ENCODE peak calls at places on chromosomes 7 and 10, in five cellular contexts. A is stomach, P is A549, G is suprapubic skin, M is Peyer's patch. J is an unnamed sample.

GRCh38 chr10:79137826-79138225 is 69.1 kb downstream of the ZMIZ1 start:
- DNase-seq in A (no peak), P (no peak), G (no peak), M (no peak), J (no peak)

GRCh38 chr10:8130973-8131911 is 76.8 kb downstream of the GATA3 start:
- DNase-seq in A (no peak), P (peak; percentile 17), G (no peak), M (no peak), J (no peak)

GRCh38 chr7:129689995-129690581 is 78.6 kb downstream of the NRF1 start:
- DNase-seq in A (no peak), P (no peak), G (no peak), M (no peak), J (no peak)

GRCh38 chr10:34978080-34978479 is 112.1 kb downstream of the CUL2 start:
- DNase-seq in A (no peak), P (no peak), G (no peak), M (peak; percentile 4), J (no peak)

GRCh38 chr10:133375357-133376115 is 2.4 kb upstream of the ECHS1 start:
- DNase-seq in A (no peak), P (no peak), G (no peak), M (no peak), J (no peak)

GRCh38 chr7:39838326-39838725 is 111.7 kb upstream of the CDK13 start:
- DNase-seq in A (no peak), P (no peak), G (no peak), M (no peak), J (no peak)

GRCh38 chr10:123266981-123267380 is 112.8 kb downstream of the BUB3 start:
- DNase-seq in A (no peak), P (no peak), G (no peak), M (no peak), J (no peak)

GRCh38 chr7:41915861-41916260 is 213.0 kb upstream of the INHBA start:
- DNase-seq in A (no peak), P (no peak), G (no peak), M (no peak), J (no peak)

GRCh38 chr10:61355211-61355610 is 98.0 kb downstream of the TMEM26 start:
- DNase-seq in A (no peak), P (no peak), G (no peak), M (no peak), J (no peak)

GRCh38 chr10:61354538-61354937 is 98.6 kb downstream of the TMEM26 start:
- DNase-seq in A (no peak), P (no peak), G (no peak), M (no peak), J (no peak)

GRCh38 chr10:61356342-61356741 is 96.8 kb downstream of the TMEM26 start:
- DNase-seq in A (no peak), P (no peak), G (no peak), M (no peak), J (no peak)

GRCh38 chr10:61357687-61358086 is 95.5 kb downstream of the TMEM26 start:
- DNase-seq in A (no peak), P (no peak), G (no peak), M (no peak), J (no peak)

DNA sequence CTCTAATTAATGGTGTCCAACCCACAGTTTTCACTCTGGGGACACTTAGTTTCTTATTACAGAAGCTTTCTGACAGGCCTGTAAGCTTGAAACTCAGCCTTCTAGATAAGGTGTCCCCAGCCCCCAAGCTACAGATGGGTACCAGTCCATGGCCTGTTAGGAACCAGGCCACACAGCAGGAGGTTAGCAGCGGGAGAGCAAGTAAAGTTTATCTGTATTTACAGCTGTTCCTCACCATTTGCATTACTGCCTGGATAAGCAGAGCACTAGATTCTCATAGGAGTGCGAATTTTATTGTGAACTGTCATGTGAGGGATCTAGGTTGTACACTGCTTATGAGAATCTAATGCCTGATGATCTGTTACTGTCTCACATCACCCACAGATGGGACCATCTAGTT is 93.7 kb downstream of the TMEM26 start:
- DNase-seq in A (no peak), P (no peak), G (no peak), M (no peak), J (no peak)
- H3K9me3 ChIP-seq in A (no peaks in the 10 kb centered on the region), P (no peaks in the 10 kb centered on the region), G (no peaks in the 10 kb centered on the region), M (no peaks in the 10 kb centered on the region), J (no peaks in the 10 kb centered on the region)

DNA sequence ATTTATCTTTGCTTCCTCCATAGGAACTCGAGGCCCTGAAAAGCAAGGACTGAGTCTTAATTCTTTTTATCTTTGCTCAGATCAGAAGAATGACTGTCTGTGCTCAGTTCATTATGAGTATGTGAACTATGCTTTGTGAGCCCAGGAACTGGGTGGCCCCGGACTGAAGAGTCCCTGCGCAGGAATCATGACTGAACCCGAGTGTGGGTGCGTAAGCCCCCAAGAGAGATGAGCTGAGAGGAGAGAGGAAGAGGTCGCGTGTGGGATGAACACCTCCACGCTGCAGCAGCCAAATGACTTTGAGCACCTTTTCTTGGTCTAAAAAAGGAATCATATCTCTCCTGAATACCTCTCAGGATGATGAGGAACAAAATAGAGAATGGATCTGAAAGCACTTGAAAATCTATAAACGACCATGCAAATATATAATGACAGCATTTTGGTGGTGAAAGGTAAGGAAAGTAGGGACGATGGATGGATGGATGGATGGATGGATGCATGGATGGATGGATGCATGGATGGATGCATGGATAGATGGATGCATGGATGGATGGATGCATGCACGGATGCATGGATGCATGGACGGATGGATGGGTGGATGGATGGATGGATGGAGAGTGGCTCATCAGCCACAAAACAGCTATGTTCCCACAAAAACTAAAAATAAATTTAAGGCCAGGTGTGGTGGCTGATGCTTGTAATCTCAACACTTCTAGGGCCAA is 19.8 kb downstream of the FAM171A1 start:
- DNase-seq in A (no peak), P (no peak), G (no peak), M (no peak), J (no peak)
- H3K4me1 ChIP-seq in A (peaks cover 30% of the 10 kb centered on the region), P (no peaks in the 10 kb centered on the region), G (peaks cover 2% of the 10 kb centered on the region), M (no peaks in the 10 kb centered on the region), J (peaks cover 19% of the 10 kb centered on the region)

DNA sequence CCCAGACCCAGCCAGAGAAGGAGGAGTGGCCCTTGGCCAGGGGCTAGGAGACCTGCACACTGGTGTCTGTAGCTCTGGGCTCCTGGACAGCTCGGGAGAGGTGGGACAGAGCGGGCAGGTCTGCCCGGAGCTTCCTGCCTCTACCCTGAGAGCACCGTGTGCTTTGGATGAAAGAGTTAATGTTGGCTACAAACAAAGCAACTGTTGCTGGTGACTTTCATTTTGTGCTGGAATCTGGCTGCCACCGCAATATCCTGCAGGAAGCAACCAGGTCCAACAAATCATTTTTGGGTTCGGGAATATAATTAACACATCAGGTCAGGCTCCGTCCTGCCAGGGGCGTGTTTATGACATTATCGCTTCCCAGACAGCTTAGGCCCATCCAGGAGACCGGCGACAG is 441.8 kb upstream of the MKI67 start:
- DNase-seq in A (no peak), P (no peak), G (no peak), M (no peak), J (no peak)
- TF ChIP-seq POLR2A in A (no peak), P (no peak), G (no peak), M (no peak), J (no peak)

DNA sequence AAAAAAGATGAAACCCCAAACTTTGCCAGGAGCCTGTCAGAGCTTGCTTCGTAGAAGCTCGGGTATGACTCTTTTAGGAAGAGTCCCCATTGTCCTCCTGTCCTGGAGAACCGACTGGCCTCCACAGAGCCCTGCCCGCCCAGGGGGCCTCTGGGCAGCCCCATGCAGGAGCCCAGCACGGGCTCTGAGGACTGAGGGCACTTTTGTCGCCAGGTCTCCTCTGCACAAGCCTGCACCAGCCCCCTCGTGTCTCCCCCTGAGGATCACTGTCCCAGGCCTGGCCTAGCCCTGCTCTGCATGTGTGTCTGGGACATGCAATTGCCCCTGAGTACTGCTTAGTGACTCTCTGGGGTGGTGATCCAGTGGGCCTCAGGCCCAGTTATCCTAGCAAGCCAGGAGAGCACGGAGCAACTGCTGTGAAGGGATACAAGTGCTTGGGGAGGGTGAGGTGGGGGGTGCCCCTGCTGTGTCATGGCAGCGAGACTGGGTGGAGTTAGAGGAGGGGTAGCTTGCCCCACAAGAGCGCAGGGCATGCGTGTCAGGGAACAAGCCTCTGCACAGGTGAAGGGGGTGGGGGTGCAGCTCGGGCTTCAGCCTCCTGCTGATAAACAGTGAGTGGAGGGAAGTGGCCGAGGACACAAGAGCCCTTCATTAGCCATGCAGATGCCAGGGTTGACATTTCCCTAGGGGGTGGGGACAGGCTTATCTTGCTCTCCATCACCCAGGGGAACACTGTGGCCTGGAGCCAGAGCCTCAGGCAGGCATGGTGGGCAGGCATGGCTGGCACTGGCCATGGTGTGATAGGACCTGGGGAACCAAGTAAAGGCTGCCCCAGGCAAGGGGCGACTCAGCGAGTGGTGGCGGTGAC is 143.4 kb downstream of the C10orf105 start:
- DNase-seq in A (no peak), P (no peak), G (no peak), M (peak; percentile 39), J (no peak)
- H3K9me3 ChIP-seq in A (no peaks in the 10 kb centered on the region), P (no peaks in the 10 kb centered on the region), G (no peaks in the 10 kb centered on the region), M (no peaks in the 10 kb centered on the region), J (no peaks in the 10 kb centered on the region)

DNA sequence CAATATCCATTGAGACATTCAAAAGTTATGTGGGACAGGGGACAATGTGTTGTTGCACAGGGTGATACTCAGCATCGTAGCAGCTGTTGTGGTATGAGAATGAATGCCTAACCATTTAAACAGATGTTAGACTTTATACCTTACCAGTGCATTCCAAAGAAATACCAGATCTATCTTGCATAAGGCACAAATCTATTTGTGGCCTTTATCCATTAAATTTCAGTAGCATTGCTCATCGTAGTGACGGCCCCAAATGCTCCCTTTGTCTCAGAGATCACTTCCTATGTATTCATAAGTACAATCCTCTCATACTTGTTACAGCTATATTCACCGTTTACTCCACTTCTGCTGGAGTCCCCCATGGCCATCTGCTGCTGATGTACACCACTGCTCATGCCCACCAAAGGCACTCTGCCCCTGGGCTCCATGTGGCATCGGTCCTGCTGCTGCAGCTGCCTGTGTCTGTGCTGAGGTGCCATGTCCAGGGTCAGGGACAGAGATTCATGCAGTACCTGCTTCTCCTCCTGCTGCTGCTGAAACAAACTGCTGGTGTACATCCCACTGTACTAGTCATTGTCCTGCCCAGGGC is 96.3 kb downstream of the CPED1 start:
- DNase-seq in A (no peak), P (peak; percentile 16), G (no peak), M (no peak), J (no peak)
- H3K4me1 ChIP-seq in A (peaks cover 26% of the 10 kb centered on the region), P (peaks cover 9% of the 10 kb centered on the region), G (no peaks in the 10 kb centered on the region), M (no peaks in the 10 kb centered on the region), J (peaks cover 12% of the 10 kb centered on the region)

DNA sequence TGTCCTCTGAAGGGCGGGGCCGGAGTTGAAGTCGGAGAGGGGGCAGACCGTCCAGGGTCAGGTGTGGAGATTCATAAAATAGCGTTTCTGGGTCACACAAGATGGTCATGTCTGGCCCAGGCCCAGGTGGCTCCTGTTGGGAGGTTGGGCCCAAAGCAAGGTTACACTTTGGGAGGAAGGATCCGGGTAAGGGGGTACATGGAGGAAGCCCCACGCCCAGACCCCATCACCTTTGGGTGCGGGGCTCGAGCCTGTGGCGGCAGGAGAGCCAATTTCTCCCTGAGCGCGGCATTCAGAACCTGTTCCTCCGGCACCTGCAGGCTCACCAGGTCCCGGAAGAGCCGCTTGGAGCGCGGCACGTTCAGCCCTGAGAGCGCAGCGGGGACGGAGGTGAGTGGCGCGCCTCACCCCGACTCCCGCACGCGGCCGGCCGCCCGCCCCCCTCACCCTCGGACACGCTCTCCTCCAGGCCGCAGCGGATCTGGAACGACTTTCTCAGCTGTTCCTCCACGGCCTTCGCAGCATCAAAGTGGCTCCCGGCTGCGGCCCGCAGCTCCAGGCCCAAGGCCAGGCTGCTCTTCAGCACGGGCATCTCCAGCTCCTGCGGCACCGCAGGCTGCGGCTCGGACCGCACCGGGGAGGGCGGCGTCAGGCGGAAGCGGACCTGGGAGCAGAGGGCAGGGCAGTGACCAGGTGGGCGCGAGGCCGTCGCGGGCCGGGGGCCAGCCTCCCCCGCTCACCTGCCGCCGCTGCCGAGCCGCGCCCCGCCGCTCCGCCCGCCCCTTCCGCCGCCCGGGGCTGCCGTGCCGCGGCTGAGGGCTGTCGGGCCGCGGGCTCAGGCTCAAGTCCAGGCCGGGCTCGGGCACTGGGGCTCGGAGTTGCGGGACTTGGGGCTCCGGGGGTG is 644 bp downstream of the PPP1R35 start:
- DNase-seq in A (peak; percentile 64), P (peak; percentile 38), G (no peak), M (peak; percentile 75), J (no peak)
- TF ChIP-seq POLR2A in A (no peak), P (no peak), G (no peak), M (peak; percentile 30), J (no peak)